ENCODE peak calls at places on chromosomes 6 and 20, in six cellular contexts. A is bronchial epithelial cell, Z is K562, R is hepatocyte, V is lung, X is Karpas-422. L is an unnamed sample. For H3K36me3, the result is how much of the 10 kb centered on the place peaks cover.

GRCh38 chr6:150666071-150666470 is 66.4 kb downstream of the PLEKHG1 start:
- DNase-seq in A (no peak), Z (no peak), R (no peak), V (no peak), X (no peak), L (no peak)

GRCh38 chr20:61848851-61849250 is 216.8 kb downstream of the TAF4 start:
- DNase-seq in A (no peak), Z (no peak), R (no peak), V (no peak), X (no peak), L (no peak)

GRCh38 chr20:47857142-47857993 is 72.1 kb upstream of the SULF2 start:
- DNase-seq in A (peak), Z (no peak), R (peak), V (no peak), X (peak), L (no peak)

GRCh38 chr6:140276719-140277118 is 902.3 kb upstream of the CITED2 start:
- DNase-seq in A (peak), Z (no peak), R (no peak), V (no peak), X (no peak), L (no peak)

GRCh38 chr20:62010551-62011402 is 54.9 kb downstream of the TAF4 start:
- DNase-seq in A (peak), Z (peak), R (peak), V (peak), X (peak), L (peak)

GRCh38 chr6:160301341-160301740 is 42.7 kb upstream of the SLC22A2 start:
- DNase-seq in A (no peak), Z (no peak), R (no peak), V (no peak), X (no peak), L (no peak)

GRCh38 chr6:165403006-165403405 is 93.6 kb upstream of the C6orf118 start:
- DNase-seq in A (no peak), Z (no peak), R (no peak), V (no peak), X (no peak), L (no peak)

GRCh38 chr6:27049863-27050781 is 197.4 kb upstream of the PRSS16 start:
- DNase-seq in A (peak), Z (no peak), R (no peak), V (peak), X (no peak), L (no peak)

GRCh38 chr6:128098000-128098581 is 197.2 kb upstream of the THEMIS start:
- DNase-seq in A (peak), Z (no peak), R (no peak), V (no peak), X (no peak), L (no peak)
- H3K4me3 ChIP-seq in A (no peak), Z (no peak), R (no peak), V (no peak), X (no peak), L (no peak)

DNA sequence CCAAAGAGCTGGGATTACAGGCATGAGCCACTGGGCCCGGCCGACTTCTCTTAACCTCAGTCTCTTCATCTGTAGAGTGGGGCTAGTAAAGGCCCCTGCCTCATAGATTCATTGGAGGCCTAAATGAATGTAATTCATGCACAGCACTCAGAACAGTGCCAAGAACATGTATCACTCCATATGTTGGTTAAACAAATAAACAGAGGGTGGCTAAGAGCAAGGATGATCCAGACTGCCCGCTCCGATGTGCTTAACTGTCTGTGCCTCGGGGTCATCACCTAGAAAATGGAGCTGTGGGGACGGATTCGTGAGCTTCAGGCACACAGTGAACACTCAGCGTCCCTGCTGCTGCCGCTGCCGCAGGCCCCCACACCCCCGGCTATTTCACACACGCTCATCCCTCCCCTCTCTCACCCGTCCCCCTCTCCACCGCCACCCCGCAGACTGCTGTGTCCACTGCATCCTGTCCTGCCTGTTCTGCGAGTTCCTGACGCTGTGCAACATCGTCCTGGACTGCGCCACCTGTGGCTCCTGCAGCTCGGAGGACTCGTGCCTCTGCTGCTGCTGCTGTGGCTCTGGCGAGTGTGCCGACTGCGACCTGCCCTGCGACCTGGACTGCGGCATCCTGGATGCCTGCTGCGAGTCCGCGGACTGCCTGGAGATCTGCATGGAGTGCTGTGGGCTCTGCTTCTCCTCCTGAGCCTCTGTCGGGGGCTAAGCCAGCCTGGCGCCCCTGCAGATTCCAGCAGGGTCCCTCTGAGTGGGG is 14.8 kb downstream of the MDFI start:
- DNase-seq in A (peak), Z (no peak), R (peak), V (no peak), X (no peak), L (no peak)
- H3K36me3 ChIP-seq in A (under half), Z (under half), R (under half), V (under half), X (under half), L (under half)

DNA sequence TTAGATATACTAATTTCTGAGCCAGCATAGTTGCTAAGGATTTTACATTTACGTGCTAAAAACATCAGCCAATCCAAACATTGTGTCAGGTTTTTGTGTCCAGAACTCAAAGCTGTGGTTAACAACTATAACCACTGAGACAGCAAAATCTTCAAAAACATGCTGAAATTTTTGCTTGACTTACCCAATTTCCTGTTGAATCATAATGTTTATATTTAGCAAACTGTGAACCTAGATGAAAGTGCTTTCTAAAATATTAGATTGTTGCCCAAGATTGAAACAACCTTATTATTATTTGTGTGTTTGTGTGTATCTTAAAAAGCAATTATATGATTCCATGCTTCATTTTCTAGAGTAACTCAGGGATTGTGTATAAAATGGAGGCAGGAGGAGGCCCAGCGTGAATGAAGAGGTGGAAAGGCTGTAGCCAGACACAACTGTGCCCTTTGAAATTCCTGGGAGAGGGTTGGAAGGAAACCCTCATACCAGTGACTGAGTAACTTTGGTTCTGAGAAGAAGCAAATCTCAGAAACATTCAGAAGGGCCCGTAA is 48.0 kb downstream of the ARMC2 start:
- DNase-seq in A (peak), Z (no peak), R (no peak), V (no peak), X (no peak), L (no peak)
- H3K4me3 ChIP-seq in A (no peak), Z (no peak), R (no peak), V (no peak), X (no peak), L (no peak)

GRCh38 chr6:125700591-125701353 is 48.7 kb upstream of the HEY2 start:
- DNase-seq in A (no peak), Z (no peak), R (no peak), V (no peak), X (no peak), L (no peak)
- H3K36me3 ChIP-seq in A (under half), Z (under half), R (under half), V (under half), X (under half), L (under half)

GRCh38 chr20:16729080-16729479 is 746 bp upstream of the SNRPB2 start:
- DNase-seq in A (no peak), Z (no peak), R (no peak), V (no peak), X (peak), L (no peak)
- H3K4me3 ChIP-seq in A (no peak), Z (no peak), R (peak), V (no peak), X (peak), L (peak)

DNA sequence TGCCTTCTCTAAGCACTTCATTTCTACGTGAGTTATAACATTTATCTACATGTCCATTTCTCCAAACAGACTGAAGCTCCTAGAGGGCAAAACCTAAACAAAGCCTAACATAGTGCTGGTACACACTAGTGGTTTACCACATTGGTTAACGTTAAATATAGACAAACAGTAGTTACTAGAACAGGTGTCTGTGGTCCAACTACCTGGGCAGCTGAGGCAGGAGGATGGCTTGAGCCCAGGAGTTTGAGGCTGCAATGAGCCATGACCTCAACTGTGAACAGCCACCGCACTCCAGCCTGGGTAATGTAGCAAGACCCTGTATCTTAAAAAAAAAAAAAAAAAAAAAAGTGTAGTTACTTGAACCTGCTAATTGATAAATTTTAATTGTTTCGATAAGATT is 26.5 kb downstream of the PTPRK start:
- DNase-seq in A (no peak), Z (no peak), R (no peak), V (no peak), X (no peak), L (no peak)
- H3K36me3 ChIP-seq in A (under half), Z (under half), R (under half), V (under half), X (under half), L (under half)

DNA sequence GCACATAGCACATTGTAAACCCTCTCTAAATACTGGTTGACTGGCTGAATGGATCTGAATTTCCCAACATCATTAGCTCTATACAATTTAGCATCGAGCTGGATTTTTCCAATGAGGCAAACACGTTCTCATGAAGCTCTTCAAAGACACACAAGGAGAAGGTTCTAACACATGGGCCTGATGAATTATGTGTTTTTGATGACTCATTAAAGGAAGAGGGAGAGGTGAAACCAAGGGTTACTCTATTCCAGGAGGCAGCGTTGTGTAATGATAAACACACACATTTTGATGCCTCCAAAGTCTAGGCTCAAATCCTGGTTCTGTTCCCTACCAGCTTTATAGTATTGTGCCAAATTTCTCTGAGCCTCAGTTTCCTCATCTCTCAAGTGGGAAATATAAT is 84.3 kb downstream of the PFDN4 start:
- DNase-seq in A (peak), Z (no peak), R (no peak), V (no peak), X (no peak), L (no peak)
- H3K4me3 ChIP-seq in A (no peak), Z (no peak), R (no peak), V (no peak), X (no peak), L (no peak)

DNA sequence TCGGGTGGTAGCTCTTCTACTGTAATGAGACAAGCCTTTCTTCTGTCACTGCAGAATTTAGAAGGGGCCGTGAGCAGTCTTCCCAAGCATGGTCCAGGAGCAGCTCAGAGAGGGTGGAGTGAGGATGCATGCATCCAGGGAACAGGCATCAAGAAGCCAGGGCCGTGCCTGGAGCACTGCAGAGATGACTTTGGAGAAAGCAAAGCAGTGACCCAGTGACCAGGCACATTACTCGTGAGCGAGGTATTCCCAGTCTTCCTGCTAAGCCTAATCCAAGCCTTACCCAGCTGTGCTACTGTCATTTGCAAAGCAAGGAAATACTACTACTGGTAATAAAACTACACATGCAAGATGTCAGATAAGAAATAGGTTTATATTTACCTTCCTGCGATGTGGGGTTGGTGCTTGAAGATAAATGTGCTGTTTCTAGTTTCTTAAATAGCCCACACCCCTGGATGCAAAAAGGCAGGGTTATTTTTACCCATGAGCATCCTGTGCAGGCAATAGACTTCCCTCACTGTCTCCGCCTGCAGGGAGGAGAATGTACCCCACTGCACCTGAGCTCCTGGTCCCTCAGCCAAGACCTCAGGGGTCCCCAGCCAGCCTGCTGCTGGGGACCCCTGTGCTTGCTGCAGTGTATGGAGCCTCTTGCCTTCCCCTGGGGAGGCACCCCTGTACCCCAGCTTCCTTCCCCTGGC is 62.9 kb downstream of the SSR1 start:
- DNase-seq in A (no peak), Z (no peak), R (no peak), V (no peak), X (peak), L (no peak)
- H3K36me3 ChIP-seq in A (under half), Z (half or more), R (under half), V (under half), X (under half), L (under half)

DNA sequence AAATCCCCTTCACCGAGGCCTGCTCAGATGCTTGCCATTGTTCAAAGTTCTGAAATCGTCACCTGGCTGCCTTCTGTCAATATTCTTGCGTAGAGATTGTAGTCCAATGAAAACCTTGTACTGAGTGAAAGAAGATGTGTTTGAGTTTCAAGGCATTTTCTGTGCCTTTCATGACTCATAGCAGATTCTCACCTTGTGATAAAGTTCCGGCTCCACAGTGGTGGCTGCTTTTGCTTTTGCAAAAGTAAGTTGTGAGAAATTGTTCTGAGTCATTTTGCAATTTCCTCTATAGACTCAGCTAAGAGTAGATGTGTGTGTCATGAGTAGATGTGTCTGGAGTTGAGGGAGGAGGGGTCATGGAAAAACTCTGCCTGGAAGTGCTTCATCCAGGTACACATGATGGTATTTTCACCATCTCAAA is 39.8 kb upstream of the CLDN20 start:
- DNase-seq in A (peak), Z (no peak), R (peak), V (no peak), X (no peak), L (no peak)
- H3K4me3 ChIP-seq in A (no peak), Z (no peak), R (no peak), V (no peak), X (no peak), L (no peak)

DNA sequence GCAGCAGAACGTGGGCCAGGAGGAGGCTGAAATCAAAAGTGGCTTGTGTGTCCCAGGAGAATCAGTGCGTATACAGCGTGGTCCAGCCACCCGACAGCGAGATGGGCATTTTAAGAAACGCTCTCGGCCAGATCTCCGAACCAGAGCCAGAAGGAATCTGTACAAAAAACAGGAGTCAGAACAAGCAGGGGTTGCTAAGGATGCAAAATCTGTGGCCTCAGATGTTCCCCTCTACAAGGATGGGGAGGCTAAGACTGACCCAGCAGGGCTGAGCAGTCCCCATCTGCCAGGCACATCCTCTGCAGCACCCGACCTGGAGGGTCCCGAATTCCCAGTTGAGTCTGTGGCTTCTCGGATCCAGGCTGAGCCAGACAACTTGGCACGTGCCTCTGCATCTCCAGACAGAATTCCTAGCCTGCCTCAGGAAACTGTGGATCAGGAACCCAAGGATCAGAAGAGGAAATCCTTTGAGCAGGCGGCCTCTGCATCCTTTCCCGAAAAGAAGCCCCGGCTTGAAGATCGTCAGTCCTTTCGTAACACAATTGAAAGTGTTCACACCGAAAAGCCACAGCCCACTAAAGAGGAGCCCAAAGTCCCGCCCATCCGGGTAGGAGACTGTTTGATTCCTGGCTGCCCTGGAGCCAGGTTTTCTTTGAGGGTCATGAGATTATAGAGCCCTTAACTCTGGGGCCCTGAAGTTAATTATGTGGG is 75.3 kb downstream of the ASXL1 start:
- DNase-seq in A (no peak), Z (no peak), R (peak), V (no peak), X (no peak), L (no peak)
- H3K36me3 ChIP-seq in A (under half), Z (half or more), R (under half), V (under half), X (half or more), L (half or more)